ENCODE peak calls at places on chromosomes 6 and 20, in seven cellular contexts. One of them, this sample, is unnamed. For H3K4me1, the result is how much of the 10 kb centered on the place peaks cover.

GRCh38 chr6:166318649-166319600 is 10.7 kb upstream of the PRR18 start:
- DNase-seq in heart left ventricle: peak
- DNase-seq in HCT116: no peak
- DNase-seq in breast epithelium: no peak
- DNase-seq in endothelial cell of umbilical vein: no peak
- DNase-seq in testis: no peak
- DNase-seq in right lobe of liver: no peak
- DNase-seq in this sample: no peak

GRCh38 chr6:143806282-143807102 is 36.6 kb upstream of the LTV1 start:
- DNase-seq in right lobe of liver: no peak
- DNase-seq in breast epithelium: no peak
- DNase-seq in testis: no peak
- DNase-seq in endothelial cell of umbilical vein: peak
- DNase-seq in HCT116: no peak
- DNase-seq in heart left ventricle: no peak
- DNase-seq in this sample: no peak

GRCh38 chr6:33952016-33952415 is 148.2 kb upstream of the MLN start:
- DNase-seq in endothelial cell of umbilical vein: no peak
- DNase-seq in right lobe of liver: no peak
- DNase-seq in testis: no peak
- DNase-seq in heart left ventricle: no peak
- DNase-seq in breast epithelium: peak
- DNase-seq in HCT116: no peak
- DNase-seq in this sample: peak

GRCh38 chr6:83615025-83615999 is 93.6 kb downstream of the SNAP91 start:
- DNase-seq in endothelial cell of umbilical vein: peak
- DNase-seq in HCT116: peak
- DNase-seq in right lobe of liver: no peak
- DNase-seq in testis: no peak
- DNase-seq in breast epithelium: no peak
- DNase-seq in heart left ventricle: no peak
- DNase-seq in this sample: peak

GRCh38 chr6:5745081-5745480 is 261.6 kb downstream of the NRN1 start:
- DNase-seq in HCT116: no peak
- DNase-seq in right lobe of liver: no peak
- DNase-seq in breast epithelium: no peak
- DNase-seq in testis: no peak
- DNase-seq in endothelial cell of umbilical vein: no peak
- DNase-seq in heart left ventricle: no peak
- DNase-seq in this sample: no peak

GRCh38 chr6:92495246-92495645 is 924.1 kb downstream of the EPHA7 start:
- DNase-seq in right lobe of liver: no peak
- DNase-seq in testis: no peak
- DNase-seq in heart left ventricle: no peak
- DNase-seq in endothelial cell of umbilical vein: no peak
- DNase-seq in HCT116: no peak
- DNase-seq in breast epithelium: no peak
- DNase-seq in this sample: no peak

GRCh38 chr20:57896563-57896962 is 186.7 kb upstream of the PMEPA1 start:
- DNase-seq in endothelial cell of umbilical vein: no peak
- DNase-seq in right lobe of liver: peak
- DNase-seq in testis: no peak
- DNase-seq in heart left ventricle: no peak
- DNase-seq in breast epithelium: peak
- DNase-seq in HCT116: no peak
- DNase-seq in this sample: peak

GRCh38 chr20:17782768-17783167 is 83.0 kb downstream of the BANF2 start:
- DNase-seq in endothelial cell of umbilical vein: no peak
- DNase-seq in heart left ventricle: no peak
- DNase-seq in right lobe of liver: no peak
- DNase-seq in breast epithelium: no peak
- DNase-seq in testis: no peak
- DNase-seq in HCT116: no peak
- DNase-seq in this sample: no peak

GRCh38 chr6:170529839-170530520 is 23.1 kb downstream of the PSMB1 start:
- DNase-seq in right lobe of liver: peak
- DNase-seq in HCT116: peak
- DNase-seq in testis: peak
- DNase-seq in heart left ventricle: peak
- DNase-seq in breast epithelium: peak
- DNase-seq in endothelial cell of umbilical vein: peak
- DNase-seq in this sample: peak

GRCh38 chr20:45306431-45306982 is at the start of gene RBPJL:
- DNase-seq in right lobe of liver: no peak
- DNase-seq in heart left ventricle: no peak
- DNase-seq in HCT116: no peak
- DNase-seq in breast epithelium: no peak
- DNase-seq in testis: peak
- DNase-seq in endothelial cell of umbilical vein: no peak
- DNase-seq in this sample: peak

GRCh38 chr20:13147971-13148370 is 73.1 kb upstream of the ISM1 start:
- DNase-seq in right lobe of liver: no peak
- DNase-seq in HCT116: no peak
- DNase-seq in testis: no peak
- DNase-seq in heart left ventricle: no peak
- DNase-seq in endothelial cell of umbilical vein: no peak
- DNase-seq in breast epithelium: no peak
- DNase-seq in this sample: no peak

GRCh38 chr6:12012231-12012565 is at the start of gene HIVEP1:
- DNase-seq in HCT116: no peak
- DNase-seq in heart left ventricle: peak
- DNase-seq in breast epithelium: no peak
- DNase-seq in endothelial cell of umbilical vein: no peak
- DNase-seq in right lobe of liver: peak
- DNase-seq in testis: no peak
- DNase-seq in this sample: peak

GRCh38 chr20:61724376-61724775 is 341.3 kb downstream of the TAF4 start:
- DNase-seq in breast epithelium: no peak
- DNase-seq in heart left ventricle: no peak
- DNase-seq in right lobe of liver: no peak
- DNase-seq in endothelial cell of umbilical vein: no peak
- DNase-seq in HCT116: no peak
- DNase-seq in testis: no peak
- DNase-seq in this sample: no peak

GRCh38 chr6:37514377-37514776 is 14.7 kb upstream of the CCDC167 start:
- DNase-seq in testis: no peak
- DNase-seq in endothelial cell of umbilical vein: no peak
- DNase-seq in HCT116: no peak
- DNase-seq in right lobe of liver: no peak
- DNase-seq in heart left ventricle: no peak
- DNase-seq in breast epithelium: no peak
- DNase-seq in this sample: no peak

GRCh38 chr6:106907754-106908153 is 66.8 kb downstream of the CD24 start:
- DNase-seq in right lobe of liver: no peak
- DNase-seq in endothelial cell of umbilical vein: no peak
- DNase-seq in heart left ventricle: no peak
- DNase-seq in breast epithelium: no peak
- DNase-seq in HCT116: no peak
- DNase-seq in testis: no peak
- DNase-seq in this sample: no peak

GRCh38 chr6:127298475-127298874 is 31.8 kb downstream of the RNF146 start:
- DNase-seq in heart left ventricle: no peak
- DNase-seq in breast epithelium: no peak
- DNase-seq in testis: no peak
- DNase-seq in endothelial cell of umbilical vein: no peak
- DNase-seq in right lobe of liver: no peak
- DNase-seq in HCT116: no peak
- DNase-seq in this sample: no peak

GRCh38 chr6:139939189-139939979 is 564.9 kb upstream of the CITED2 start:
- DNase-seq in endothelial cell of umbilical vein: no peak
- DNase-seq in heart left ventricle: no peak
- DNase-seq in HCT116: no peak
- DNase-seq in breast epithelium: no peak
- DNase-seq in right lobe of liver: no peak
- DNase-seq in testis: no peak
- DNase-seq in this sample: no peak

GRCh38 chr20:5080384-5080877 is 39.3 kb downstream of the PCNA start:
- DNase-seq in heart left ventricle: peak
- DNase-seq in right lobe of liver: peak
- DNase-seq in endothelial cell of umbilical vein: no peak
- DNase-seq in testis: peak
- DNase-seq in HCT116: no peak
- DNase-seq in breast epithelium: no peak
- DNase-seq in this sample: peak

GRCh38 chr20:34302312-34302722 is 838 bp downstream of the AHCY start:
- DNase-seq in breast epithelium: no peak
- DNase-seq in testis: no peak
- DNase-seq in HCT116: no peak
- DNase-seq in endothelial cell of umbilical vein: no peak
- DNase-seq in heart left ventricle: no peak
- DNase-seq in right lobe of liver: no peak
- DNase-seq in this sample: no peak

GRCh38 chr20:40945754-40946451 is 82.7 kb upstream of the TOP1 start:
- DNase-seq in right lobe of liver: peak
- DNase-seq in endothelial cell of umbilical vein: peak
- DNase-seq in HCT116: peak
- DNase-seq in testis: peak
- DNase-seq in heart left ventricle: peak
- DNase-seq in breast epithelium: no peak
- DNase-seq in this sample: peak

GRCh38 chr6:12595161-12595792 is 121.3 kb upstream of the PHACTR1 start:
- DNase-seq in breast epithelium: no peak
- DNase-seq in right lobe of liver: no peak
- DNase-seq in heart left ventricle: no peak
- DNase-seq in endothelial cell of umbilical vein: peak
- DNase-seq in HCT116: no peak
- DNase-seq in testis: no peak
- DNase-seq in this sample: no peak

GRCh38 chr6:155187994-155188706 is 75.7 kb upstream of the CLDN20 start:
- DNase-seq in testis: no peak
- DNase-seq in heart left ventricle: no peak
- DNase-seq in HCT116: no peak
- DNase-seq in breast epithelium: no peak
- DNase-seq in endothelial cell of umbilical vein: peak
- DNase-seq in right lobe of liver: no peak
- DNase-seq in this sample: no peak

GRCh38 chr20:23918896-23919295 is 39.3 kb upstream of the CST5 start:
- DNase-seq in heart left ventricle: no peak
- DNase-seq in breast epithelium: no peak
- DNase-seq in HCT116: no peak
- DNase-seq in testis: no peak
- DNase-seq in right lobe of liver: peak
- DNase-seq in endothelial cell of umbilical vein: no peak
- DNase-seq in this sample: no peak

GRCh38 chr20:64214952-64215351 is 40.6 kb upstream of the PCMTD2 start:
- DNase-seq in right lobe of liver: no peak
- DNase-seq in HCT116: no peak
- DNase-seq in endothelial cell of umbilical vein: no peak
- DNase-seq in heart left ventricle: no peak
- DNase-seq in testis: no peak
- DNase-seq in breast epithelium: no peak
- DNase-seq in this sample: no peak

GRCh38 chr6:158142789-158143188 is 25.3 kb downstream of the SERAC1 start:
- DNase-seq in endothelial cell of umbilical vein: peak
- DNase-seq in breast epithelium: peak
- DNase-seq in testis: no peak
- DNase-seq in heart left ventricle: no peak
- DNase-seq in HCT116: no peak
- DNase-seq in right lobe of liver: peak
- DNase-seq in this sample: no peak

GRCh38 chr6:88135578-88136114 is 30.5 kb downstream of the CNR1 start:
- DNase-seq in endothelial cell of umbilical vein: no peak
- DNase-seq in HCT116: no peak
- DNase-seq in right lobe of liver: no peak
- DNase-seq in breast epithelium: no peak
- DNase-seq in testis: no peak
- DNase-seq in heart left ventricle: no peak
- DNase-seq in this sample: no peak

GRCh38 chr20:3786126-3786484 is 435 bp downstream of the CENPB start:
- DNase-seq in breast epithelium: no peak
- DNase-seq in testis: peak
- DNase-seq in right lobe of liver: peak
- DNase-seq in heart left ventricle: peak
- DNase-seq in HCT116: no peak
- DNase-seq in endothelial cell of umbilical vein: peak
- DNase-seq in this sample: no peak

GRCh38 chr20:35436175-35436568 is 1.9 kb downstream of the GDF5 start:
- DNase-seq in endothelial cell of umbilical vein: no peak
- DNase-seq in breast epithelium: no peak
- DNase-seq in testis: no peak
- DNase-seq in heart left ventricle: no peak
- DNase-seq in right lobe of liver: no peak
- DNase-seq in HCT116: no peak
- DNase-seq in this sample: no peak
- H3K4me1 ChIP-seq in endothelial cell of umbilical vein: under half
- H3K4me1 ChIP-seq in breast epithelium: under half
- H3K4me1 ChIP-seq in testis: under half
- H3K4me1 ChIP-seq in heart left ventricle: under half
- H3K4me1 ChIP-seq in right lobe of liver: under half
- H3K4me1 ChIP-seq in HCT116: under half
- H3K4me1 ChIP-seq in this sample: under half

DNA sequence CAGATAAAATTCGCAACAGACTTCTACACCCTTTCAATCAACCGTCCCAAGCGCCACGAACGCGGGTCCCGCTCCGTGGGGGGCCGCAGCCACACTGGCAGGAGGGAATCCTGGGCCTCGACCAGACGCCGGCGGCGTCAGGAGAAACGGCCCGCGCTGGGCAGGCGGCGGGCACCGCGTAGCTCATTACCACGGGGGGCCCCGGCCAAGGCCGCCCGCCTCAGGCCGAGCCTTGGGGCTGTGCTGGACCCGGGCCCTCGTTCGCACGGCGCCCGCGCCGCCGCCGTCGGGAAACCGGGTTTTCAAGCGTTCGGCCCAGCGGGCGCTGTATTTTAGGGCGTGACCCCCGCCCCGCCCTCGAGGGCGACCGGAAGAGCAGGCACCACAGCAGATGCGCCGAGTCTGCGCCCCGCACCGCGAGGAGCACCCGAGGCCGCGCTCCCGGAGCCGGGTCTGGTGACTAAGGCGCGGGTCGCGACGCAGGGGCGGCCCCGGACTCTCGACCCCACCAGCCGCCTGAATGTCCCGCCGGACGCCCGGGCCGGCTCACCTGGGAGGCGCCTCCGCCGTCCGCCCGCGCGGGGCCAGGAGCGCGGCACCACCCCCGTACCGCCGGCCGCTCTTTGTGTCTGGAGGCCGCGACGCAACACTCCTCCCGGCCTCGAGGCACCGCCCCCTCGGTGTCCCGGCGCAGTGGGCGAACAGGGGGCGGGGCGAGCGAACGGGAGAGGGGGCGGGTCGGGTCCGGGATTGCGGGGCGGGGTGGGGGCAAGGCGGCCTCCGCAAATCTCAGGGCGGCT is at the start of gene NINL:
- DNase-seq in breast epithelium: no peak
- DNase-seq in heart left ventricle: peak
- DNase-seq in endothelial cell of umbilical vein: peak
- DNase-seq in HCT116: no peak
- DNase-seq in testis: peak
- DNase-seq in right lobe of liver: peak
- DNase-seq in this sample: peak
- TF ChIP-seq POLR2A in breast epithelium: no peak
- TF ChIP-seq POLR2A in heart left ventricle: peak
- TF ChIP-seq POLR2A in endothelial cell of umbilical vein: peak
- TF ChIP-seq POLR2A in HCT116: peak
- TF ChIP-seq POLR2A in testis: no peak
- TF ChIP-seq POLR2A in right lobe of liver: peak
- TF ChIP-seq POLR2A in this sample: no peak

GRCh38 chr6:7111095-7111690 is 3.4 kb downstream of the RREB1 start:
- DNase-seq in testis: no peak
- DNase-seq in right lobe of liver: no peak
- DNase-seq in endothelial cell of umbilical vein: no peak
- DNase-seq in heart left ventricle: no peak
- DNase-seq in breast epithelium: no peak
- DNase-seq in HCT116: no peak
- DNase-seq in this sample: no peak
- H3K4me1 ChIP-seq in testis: under half
- H3K4me1 ChIP-seq in right lobe of liver: under half
- H3K4me1 ChIP-seq in endothelial cell of umbilical vein: under half
- H3K4me1 ChIP-seq in heart left ventricle: under half
- H3K4me1 ChIP-seq in breast epithelium: under half
- H3K4me1 ChIP-seq in HCT116: under half
- H3K4me1 ChIP-seq in this sample: half or more

GRCh38 chr6:31187780-31188194 is 17.3 kb upstream of the POU5F1 start:
- DNase-seq in HCT116: no peak
- DNase-seq in testis: no peak
- DNase-seq in breast epithelium: no peak
- DNase-seq in right lobe of liver: no peak
- DNase-seq in endothelial cell of umbilical vein: no peak
- DNase-seq in heart left ventricle: no peak
- DNase-seq in this sample: no peak
- TF ChIP-seq POLR2A in HCT116: no peak
- TF ChIP-seq POLR2A in testis: no peak
- TF ChIP-seq POLR2A in breast epithelium: no peak
- TF ChIP-seq POLR2A in right lobe of liver: no peak
- TF ChIP-seq POLR2A in endothelial cell of umbilical vein: no peak
- TF ChIP-seq POLR2A in heart left ventricle: no peak
- TF ChIP-seq POLR2A in this sample: no peak

This sample was measured in spleen.